ENCODE peak calls at places on chromosomes 12 and 14, in five cellular contexts. Q, I, H, O and B are unnamed samples.

GRCh38 chr14:23094666-23095195 is at the start of gene ACIN1:
- DNase-seq in O (peak), Q (peak), H (peak), I (peak), B (peak)

GRCh38 chr14:79186523-79186922 is 1016.4 kb downstream of the NRXN3 start:
- DNase-seq in O (no peak), I (no peak), H (no peak), Q (no peak), B (no peak)

GRCh38 chr12:106774808-106775524 is 484 bp downstream of the RIC8B start:
- DNase-seq in I (no peak), Q (no peak), O (no peak), H (no peak), B (no peak)

GRCh38 chr12:106845910-106846309 is 71.4 kb downstream of the RIC8B start:
- DNase-seq in H (no peak), I (no peak), Q (no peak), O (no peak), B (no peak)

GRCh38 chr12:49959570-49960473 is 1.9 kb upstream of the AQP5 start:
- DNase-seq in O (no peak), I (peak), H (peak), Q (peak), B (no peak)

GRCh38 chr14:64726585-64726890 is 22.3 kb downstream of the PLEKHG3 start:
- DNase-seq in I (peak), H (peak), O (peak), Q (peak), B (no peak)

GRCh38 chr12:7374423-7375144 is 69.4 kb downstream of the CD163L1 start:
- DNase-seq in I (peak), O (no peak), Q (no peak), H (no peak), B (no peak)

GRCh38 chr14:64702493-64703392 is 1.5 kb upstream of the PLEKHG3 start:
- DNase-seq in O (no peak), Q (peak), H (peak), I (no peak), B (no peak)

GRCh38 chr12:46430340-46430948 is 57.9 kb upstream of the SLC38A2 start:
- DNase-seq in Q (no peak), O (no peak), H (no peak), I (peak), B (peak)

GRCh38 chr12:51238037-51238509 is 553 bp upstream of the DAZAP2 start:
- DNase-seq in Q (no peak), H (peak), O (no peak), I (no peak), B (no peak)

GRCh38 chr14:75826599-75826998 is 155.2 kb downstream of the TGFB3 start:
- DNase-seq in Q (no peak), I (no peak), O (no peak), H (no peak), B (no peak)

GRCh38 chr14:21498540-21499526 is 12.3 kb downstream of the METTL3 start:
- DNase-seq in I (peak), Q (no peak), H (no peak), O (no peak), B (no peak)

GRCh38 chr14:55881577-55882241 is 236.5 kb upstream of the PELI2 start:
- DNase-seq in H (no peak), Q (no peak), O (no peak), I (peak), B (no peak)

GRCh38 chr12:212383-212798 is 1.6 kb downstream of the SLC6A12 start:
- DNase-seq in Q (no peak), I (no peak), H (no peak), O (no peak), B (no peak)

GRCh38 chr12:124939428-124940142 is 25.1 kb upstream of the UBC start:
- DNase-seq in H (peak), O (peak), Q (peak), I (peak), B (peak)

GRCh38 chr14:41615011-41615595 is 8.4 kb downstream of the LRFN5 start:
- DNase-seq in H (no peak), O (no peak), I (no peak), Q (no peak), B (no peak)

GRCh38 chr12:6337958-6338406 is 3.9 kb downstream of the TNFRSF1A start:
- DNase-seq in H (no peak), O (no peak), Q (no peak), I (peak), B (no peak)

GRCh38 chr12:74896186-74896585 is 313.5 kb downstream of the KCNC2 start:
- DNase-seq in I (no peak), Q (no peak), H (no peak), O (no peak), B (peak)

GRCh38 chr14:38098074-38098846 is 109.4 kb upstream of the SSTR1 start:
- DNase-seq in I (no peak), H (no peak), O (no peak), Q (no peak), B (peak)

GRCh38 chr14:102221026-102221425 is 81.3 kb downstream of the WDR20 start:
- DNase-seq in H (no peak), I (no peak), Q (no peak), O (no peak), B (no peak)

GRCh38 chr14:76829650-76830421 is 3.6 kb downstream of the LRRC74A start:
- DNase-seq in O (peak), Q (no peak), H (peak), I (no peak), B (no peak)

GRCh38 chr14:81436296-81437138 is 36.4 kb upstream of the STON2 start:
- DNase-seq in H (peak), I (peak), O (peak), Q (peak), B (no peak)

GRCh38 chr12:123032736-123033391 is 52.4 kb downstream of the ARL6IP4 start:
- DNase-seq in Q (peak), H (no peak), I (no peak), O (no peak), B (no peak)

GRCh38 chr12:34404377-34405285 is 382.3 kb downstream of the ALG10 start:
- DNase-seq in I (no peak), H (peak), Q (peak), O (peak), B (no peak)

GRCh38 chr12:57674691-57675090 is 19.2 kb upstream of the OS9 start:
- DNase-seq in H (no peak), O (no peak), Q (no peak), I (no peak), B (no peak)

GRCh38 chr12:109739747-109740693 is 26.4 kb downstream of the FAM222A start:
- DNase-seq in H (peak), O (peak), Q (peak), I (no peak), B (no peak)

GRCh38 chr12:67019070-67019469 is 250.1 kb upstream of the CAND1 start:
- DNase-seq in O (no peak), Q (no peak), I (no peak), H (no peak), B (no peak)

GRCh38 chr12:93091851-93092558 is 162.9 kb upstream of the EEA1 start:
- DNase-seq in I (no peak), H (no peak), Q (no peak), O (no peak), B (no peak)

GRCh38 chr12:122849352-122850047 is 14.2 kb downstream of the HIP1R start:
- DNase-seq in O (no peak), H (no peak), I (no peak), Q (no peak), B (no peak)

GRCh38 chr14:103140316-103141109 is 17.3 kb downstream of the TNFAIP2 start:
- DNase-seq in Q (peak), H (no peak), I (no peak), O (no peak), B (no peak)

GRCh38 chr14:23640524-23641141 is 4.5 kb downstream of the DHRS2 start:
- DNase-seq in O (no peak), Q (no peak), H (no peak), I (no peak), B (no peak)

GRCh38 chr14:22097072-22097471 is 423.5 kb upstream of the OR4E1 start:
- DNase-seq in O (no peak), H (no peak), Q (no peak), I (no peak), B (no peak)

GRCh38 chr14:33567003-33567735 is 383.7 kb downstream of the EGLN3 start:
- DNase-seq in H (no peak), O (no peak), I (no peak), Q (no peak), B (no peak)

GRCh38 chr12:18971932-18972331 is 157.6 kb upstream of the PLEKHA5 start:
- DNase-seq in H (no peak), O (no peak), Q (no peak), I (no peak), B (no peak)

GRCh38 chr12:121036810-121037326 is 2.2 kb downstream of the OASL start:
- DNase-seq in O (no peak), I (no peak), Q (no peak), H (no peak), B (peak)

GRCh38 chr12:103114296-103115055 is 157.0 kb downstream of the ASCL1 start:
- DNase-seq in H (no peak), O (no peak), I (no peak), Q (no peak), B (no peak)

GRCh38 chr12:23290627-23291330 is 658.7 kb downstream of the SOX5 start:
- DNase-seq in O (no peak), Q (no peak), I (no peak), H (no peak), B (no peak)

GRCh38 chr12:47219243-47219642 is 139.5 kb upstream of the AMIGO2 start:
- DNase-seq in Q (no peak), I (peak), H (no peak), O (no peak), B (no peak)

GRCh38 chr14:101977311-101978071 is 13.1 kb downstream of the DYNC1H1 start:
- DNase-seq in Q (no peak), I (no peak), H (no peak), O (no peak), B (no peak)

GRCh38 chr12:3147260-3147659 is 70.1 kb downstream of the TSPAN9 start:
- DNase-seq in H (no peak), I (no peak), O (no peak), Q (peak), B (no peak)
- H3K27ac ChIP-seq in H (no peak), I (no peak), O (no peak), Q (no peak), B (no peak)

GRCh38 chr14:99632410-99633035 is 12.4 kb upstream of the HHIPL1 start:
- DNase-seq in H (no peak), I (no peak), Q (no peak), O (no peak), B (no peak)

GRCh38 chr14:99633913-99634312 is 11.0 kb upstream of the HHIPL1 start:
- DNase-seq in H (no peak), Q (no peak), O (no peak), I (no peak), B (no peak)

GRCh38 chr14:99633141-99633540 is 11.8 kb upstream of the HHIPL1 start:
- DNase-seq in H (no peak), O (no peak), Q (no peak), I (no peak), B (no peak)

GRCh38 chr14:99635116-99635515 is 9.8 kb upstream of the HHIPL1 start:
- DNase-seq in H (no peak), Q (no peak), O (no peak), I (no peak), B (no peak)

DNA sequence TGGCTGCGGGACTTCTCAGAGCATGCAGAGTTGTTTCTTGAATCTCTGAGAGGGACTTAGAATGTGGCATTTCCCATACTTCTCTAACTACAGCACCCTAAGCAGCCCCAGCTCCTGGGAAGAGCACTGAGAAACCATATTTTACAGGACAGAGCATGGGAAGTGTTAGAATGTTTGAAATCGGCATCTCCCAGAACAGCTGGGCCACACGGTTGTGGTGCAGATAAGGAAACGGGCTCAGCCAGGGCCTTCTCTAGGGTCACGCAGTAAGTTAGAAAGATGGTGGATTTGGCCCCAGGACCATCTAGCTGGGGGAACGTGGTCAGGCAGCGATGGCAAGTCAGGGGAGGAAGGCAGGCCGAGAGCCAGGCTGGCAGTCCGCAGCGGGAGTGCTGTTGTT is 10.5 kb upstream of the HHIPL1 start:
- DNase-seq in I (no peak), H (no peak), Q (no peak), O (no peak), B (no peak)
- H3K27ac ChIP-seq in I (no peak), H (no peak), Q (no peak), O (no peak), B (no peak)

GRCh38 chr12:30999011-30999410 is 72.5 kb downstream of the TSPAN11 start:
- DNase-seq in O (no peak), I (no peak), Q (no peak), H (no peak), B (no peak)
- H3K27ac ChIP-seq in O (no peak), I (no peak), Q (no peak), H (no peak), B (no peak)

GRCh38 chr12:63864456-63864709 is 19.9 kb downstream of the SRGAP1 start:
- DNase-seq in O (no peak), I (no peak), Q (no peak), H (no peak), B (no peak)
- H3K27ac ChIP-seq in O (no peak), I (peak), Q (no peak), H (no peak), B (no peak)